ENCODE peak calls at places on chromosome 5, in six cellular contexts. One of them, this sample, is unnamed. For H3K4me1, the result is how much of the 10 kb centered on the place peaks cover.

GRCh38 chr5:124783794-124784193 is 37.4 kb upstream of the ZNF608 start:
- DNase-seq in cardiac muscle cell: peak
- DNase-seq in hepatocyte: no peak
- DNase-seq in IMR-90: peak
- DNase-seq in astrocyte: peak
- DNase-seq in Peyer's patch: no peak
- DNase-seq in this sample: no peak

GRCh38 chr5:179908528-179908927 is 831 bp upstream of the TBC1D9B start:
- DNase-seq in hepatocyte: no peak
- DNase-seq in astrocyte: no peak
- DNase-seq in IMR-90: no peak
- DNase-seq in cardiac muscle cell: no peak
- DNase-seq in Peyer's patch: no peak
- DNase-seq in this sample: no peak

GRCh38 chr5:68192679-68193060 is 22.9 kb upstream of the PIK3R1 start:
- DNase-seq in hepatocyte: no peak
- DNase-seq in IMR-90: no peak
- DNase-seq in astrocyte: no peak
- DNase-seq in Peyer's patch: no peak
- DNase-seq in cardiac muscle cell: no peak
- DNase-seq in this sample: no peak

GRCh38 chr5:147169399-147169798 is 65.4 kb upstream of the STK32A start:
- DNase-seq in Peyer's patch: no peak
- DNase-seq in hepatocyte: peak
- DNase-seq in astrocyte: peak
- DNase-seq in cardiac muscle cell: peak
- DNase-seq in IMR-90: peak
- DNase-seq in this sample: no peak

GRCh38 chr5:135102716-135103696 is 69.0 kb upstream of the PITX1 start:
- DNase-seq in IMR-90: no peak
- DNase-seq in Peyer's patch: no peak
- DNase-seq in cardiac muscle cell: no peak
- DNase-seq in astrocyte: no peak
- DNase-seq in hepatocyte: no peak
- DNase-seq in this sample: no peak

GRCh38 chr5:139852696-139853095 is 57.1 kb downstream of the PSD2 start:
- DNase-seq in hepatocyte: no peak
- DNase-seq in astrocyte: no peak
- DNase-seq in IMR-90: no peak
- DNase-seq in Peyer's patch: no peak
- DNase-seq in cardiac muscle cell: no peak
- DNase-seq in this sample: no peak

GRCh38 chr5:68130253-68130652 is 85.3 kb upstream of the PIK3R1 start:
- DNase-seq in IMR-90: no peak
- DNase-seq in cardiac muscle cell: no peak
- DNase-seq in astrocyte: no peak
- DNase-seq in hepatocyte: no peak
- DNase-seq in Peyer's patch: no peak
- DNase-seq in this sample: no peak

GRCh38 chr5:136006767-136007251 is 22.0 kb upstream of the TGFBI start:
- DNase-seq in Peyer's patch: no peak
- DNase-seq in astrocyte: peak
- DNase-seq in hepatocyte: no peak
- DNase-seq in IMR-90: peak
- DNase-seq in cardiac muscle cell: peak
- DNase-seq in this sample: no peak

GRCh38 chr5:91302335-91302734 is 80.8 kb downstream of the ARRDC3 start:
- DNase-seq in IMR-90: no peak
- DNase-seq in hepatocyte: no peak
- DNase-seq in cardiac muscle cell: peak
- DNase-seq in astrocyte: no peak
- DNase-seq in Peyer's patch: no peak
- DNase-seq in this sample: no peak

GRCh38 chr5:59358497-59358896 is 535.0 kb downstream of the PDE4D start:
- DNase-seq in hepatocyte: peak
- DNase-seq in astrocyte: peak
- DNase-seq in Peyer's patch: no peak
- DNase-seq in IMR-90: peak
- DNase-seq in cardiac muscle cell: peak
- DNase-seq in this sample: no peak

GRCh38 chr5:172660974-172661373 is 19.9 kb downstream of the NEURL1B start:
- DNase-seq in Peyer's patch: no peak
- DNase-seq in cardiac muscle cell: no peak
- DNase-seq in astrocyte: no peak
- DNase-seq in IMR-90: no peak
- DNase-seq in hepatocyte: no peak
- DNase-seq in this sample: no peak

GRCh38 chr5:172659909-172660628 is 19.0 kb downstream of the NEURL1B start:
- DNase-seq in astrocyte: peak
- DNase-seq in cardiac muscle cell: peak
- DNase-seq in Peyer's patch: peak
- DNase-seq in hepatocyte: peak
- DNase-seq in IMR-90: peak
- DNase-seq in this sample: peak

GRCh38 chr5:172662596-172662995 is 21.5 kb downstream of the NEURL1B start:
- DNase-seq in cardiac muscle cell: no peak
- DNase-seq in IMR-90: no peak
- DNase-seq in Peyer's patch: no peak
- DNase-seq in hepatocyte: no peak
- DNase-seq in astrocyte: no peak
- DNase-seq in this sample: no peak

GRCh38 chr5:172659570-172659908 is 18.5 kb downstream of the NEURL1B start:
- DNase-seq in hepatocyte: no peak
- DNase-seq in Peyer's patch: no peak
- DNase-seq in astrocyte: no peak
- DNase-seq in cardiac muscle cell: no peak
- DNase-seq in IMR-90: no peak
- DNase-seq in this sample: no peak

DNA sequence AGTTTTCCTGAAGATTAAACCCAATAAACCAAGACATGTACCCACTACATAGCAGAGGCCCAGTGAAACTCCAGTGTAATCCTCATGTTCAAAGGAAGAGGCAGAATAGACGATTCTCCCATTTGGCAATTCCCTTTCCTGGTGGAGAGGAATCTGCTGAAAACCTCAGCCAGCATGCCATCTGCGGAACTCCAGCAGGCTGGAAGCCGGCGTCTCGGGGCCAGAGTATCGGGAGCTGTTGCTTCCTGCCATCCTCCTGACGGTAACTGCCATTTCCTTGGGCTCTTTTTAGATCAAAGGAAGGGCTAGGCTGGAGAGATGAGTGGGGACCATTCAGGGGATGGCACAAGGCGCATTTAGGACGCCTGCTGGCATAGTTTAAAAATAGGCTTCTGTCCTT is 20.5 kb downstream of the NEURL1B start:
- DNase-seq in IMR-90: no peak
- DNase-seq in Peyer's patch: no peak
- DNase-seq in astrocyte: no peak
- DNase-seq in hepatocyte: no peak
- DNase-seq in cardiac muscle cell: no peak
- DNase-seq in this sample: no peak
- H3K4me1 ChIP-seq in IMR-90: under half
- H3K4me1 ChIP-seq in Peyer's patch: under half
- H3K4me1 ChIP-seq in astrocyte: under half
- H3K4me1 ChIP-seq in hepatocyte: under half
- H3K4me1 ChIP-seq in cardiac muscle cell: half or more
- H3K4me1 ChIP-seq in this sample: under half

GRCh38 chr5:82257247-82257646 is 20.9 kb downstream of the RPS23 start:
- DNase-seq in cardiac muscle cell: no peak
- DNase-seq in hepatocyte: no peak
- DNase-seq in IMR-90: no peak
- DNase-seq in Peyer's patch: no peak
- DNase-seq in astrocyte: no peak
- DNase-seq in this sample: no peak

GRCh38 chr5:82257729-82258128 is 20.4 kb downstream of the RPS23 start:
- DNase-seq in IMR-90: no peak
- DNase-seq in cardiac muscle cell: no peak
- DNase-seq in hepatocyte: no peak
- DNase-seq in astrocyte: no peak
- DNase-seq in Peyer's patch: no peak
- DNase-seq in this sample: no peak

GRCh38 chr5:82265052-82265451 is 13.1 kb downstream of the RPS23 start:
- DNase-seq in astrocyte: peak
- DNase-seq in hepatocyte: no peak
- DNase-seq in cardiac muscle cell: peak
- DNase-seq in IMR-90: peak
- DNase-seq in Peyer's patch: no peak
- DNase-seq in this sample: no peak

GRCh38 chr5:82255844-82256243 is 22.3 kb downstream of the RPS23 start:
- DNase-seq in hepatocyte: no peak
- DNase-seq in astrocyte: no peak
- DNase-seq in Peyer's patch: no peak
- DNase-seq in cardiac muscle cell: no peak
- DNase-seq in IMR-90: no peak
- DNase-seq in this sample: no peak

DNA sequence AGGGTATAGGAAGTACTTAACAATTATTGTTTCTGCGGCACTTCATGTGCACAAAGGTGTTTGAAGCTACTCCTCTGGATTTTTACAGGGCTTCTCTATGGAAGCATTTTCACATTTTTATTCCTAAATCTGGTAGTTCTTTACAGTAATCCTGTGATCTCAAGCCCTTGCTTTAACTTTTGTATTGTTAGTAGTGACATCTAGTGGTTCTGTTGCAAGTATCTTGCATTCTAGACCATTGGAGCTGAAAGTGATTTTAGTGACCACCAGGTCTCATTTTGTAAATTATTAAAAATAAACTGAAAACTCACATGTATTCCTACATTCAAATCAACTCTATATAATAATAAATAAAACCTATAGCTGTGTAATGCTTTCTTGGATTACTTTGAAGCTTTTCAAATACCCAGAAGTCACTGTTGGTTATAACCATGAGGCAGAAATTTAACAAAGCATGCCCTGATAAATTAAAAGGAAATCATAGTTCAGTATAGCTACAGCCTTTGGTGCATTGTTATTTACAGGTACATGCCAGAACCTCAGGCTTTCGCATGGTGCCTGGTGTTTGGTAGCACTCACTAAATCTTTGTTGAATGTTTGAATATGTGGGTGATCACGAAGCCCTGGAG is 18.9 kb downstream of the RPS23 start:
- DNase-seq in hepatocyte: peak
- DNase-seq in IMR-90: peak
- DNase-seq in Peyer's patch: no peak
- DNase-seq in astrocyte: peak
- DNase-seq in cardiac muscle cell: peak
- DNase-seq in this sample: no peak
- TF ChIP-seq CTCF in hepatocyte: peak
- TF ChIP-seq CTCF in IMR-90: peak
- TF ChIP-seq CTCF in Peyer's patch: peak
- TF ChIP-seq CTCF in astrocyte: peak
- TF ChIP-seq CTCF in cardiac muscle cell: peak
- TF ChIP-seq CTCF in this sample: no peak

DNA sequence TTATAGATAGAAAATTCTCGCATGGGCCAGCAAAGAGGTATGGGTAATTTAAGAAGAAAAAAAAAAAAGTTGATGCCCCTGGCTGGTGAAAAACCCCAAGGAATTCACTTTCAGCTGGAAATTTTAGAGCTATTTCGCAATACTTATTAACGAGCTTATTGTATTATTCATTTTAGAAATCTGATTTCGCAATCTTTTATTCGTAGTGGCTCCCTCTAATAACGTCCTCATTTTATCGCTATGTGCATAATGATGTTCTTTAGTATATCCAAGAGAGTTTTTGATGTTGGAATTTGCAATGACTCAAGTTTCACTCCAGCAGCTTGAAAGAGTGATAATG is 18.4 kb upstream of the FER start:
- DNase-seq in hepatocyte: no peak
- DNase-seq in IMR-90: no peak
- DNase-seq in astrocyte: no peak
- DNase-seq in cardiac muscle cell: peak
- DNase-seq in Peyer's patch: no peak
- DNase-seq in this sample: no peak
- H3K4me3 ChIP-seq in hepatocyte: no peak
- H3K4me3 ChIP-seq in IMR-90: no peak
- H3K4me3 ChIP-seq in astrocyte: no peak
- H3K4me3 ChIP-seq in cardiac muscle cell: no peak
- H3K4me3 ChIP-seq in Peyer's patch: no peak
- H3K4me3 ChIP-seq in this sample: no peak

DNA sequence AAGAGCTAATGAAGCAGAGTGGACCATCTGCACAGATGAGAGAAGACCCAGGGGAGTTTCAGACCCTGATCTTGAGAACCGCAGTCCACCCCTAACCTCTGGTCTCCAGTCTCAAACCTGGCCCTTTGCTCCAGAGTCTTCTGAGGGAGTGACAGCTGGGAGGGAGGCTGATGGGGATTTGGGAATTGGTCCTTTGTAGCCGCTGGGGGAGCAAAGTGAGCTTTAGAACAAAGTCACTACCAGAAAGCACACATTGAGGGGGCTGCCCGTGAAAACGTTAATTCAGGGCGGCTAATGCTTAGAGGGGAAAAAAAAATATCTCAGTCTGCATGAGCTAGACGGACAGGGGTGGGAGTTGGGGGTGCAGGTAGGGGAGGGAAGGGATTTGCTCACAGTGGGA is 123.2 kb upstream of the RETREG1 start:
- DNase-seq in astrocyte: no peak
- DNase-seq in hepatocyte: no peak
- DNase-seq in Peyer's patch: no peak
- DNase-seq in cardiac muscle cell: no peak
- DNase-seq in IMR-90: no peak
- DNase-seq in this sample: no peak
- H3K4me1 ChIP-seq in astrocyte: under half
- H3K4me1 ChIP-seq in hepatocyte: under half
- H3K4me1 ChIP-seq in Peyer's patch: under half
- H3K4me1 ChIP-seq in cardiac muscle cell: under half
- H3K4me1 ChIP-seq in IMR-90: under half
- H3K4me1 ChIP-seq in this sample: half or more

DNA sequence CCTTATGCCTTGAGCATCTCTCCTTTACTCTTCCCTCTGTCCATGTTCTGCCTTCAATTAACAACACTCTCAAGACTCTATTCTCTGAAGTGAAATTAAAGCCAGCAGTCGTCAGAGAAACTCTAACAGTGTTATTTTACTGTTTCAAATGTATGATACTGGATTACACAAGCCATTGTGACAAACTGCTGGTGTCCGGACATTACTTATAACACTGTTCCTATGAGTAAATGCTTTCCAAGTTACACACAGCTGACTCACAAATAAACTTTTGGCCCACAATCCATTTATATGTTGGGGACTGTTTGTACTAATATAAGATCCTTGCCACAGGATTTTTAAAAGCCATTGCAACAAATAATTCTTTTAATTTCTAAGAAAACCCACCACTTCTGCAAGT is 63.2 kb upstream of the GHR start:
- DNase-seq in Peyer's patch: no peak
- DNase-seq in hepatocyte: no peak
- DNase-seq in IMR-90: peak
- DNase-seq in astrocyte: no peak
- DNase-seq in cardiac muscle cell: peak
- DNase-seq in this sample: no peak
- TF ChIP-seq CTCF in Peyer's patch: no peak
- TF ChIP-seq CTCF in hepatocyte: no peak
- TF ChIP-seq CTCF in IMR-90: no peak
- TF ChIP-seq CTCF in astrocyte: no peak
- TF ChIP-seq CTCF in cardiac muscle cell: no peak
- TF ChIP-seq CTCF in this sample: no peak

GRCh38 chr5:10445352-10445751 is 3.7 kb downstream of the ROPN1L start:
- DNase-seq in cardiac muscle cell: no peak
- DNase-seq in Peyer's patch: no peak
- DNase-seq in IMR-90: no peak
- DNase-seq in astrocyte: no peak
- DNase-seq in hepatocyte: no peak
- DNase-seq in this sample: no peak
- H3K4me3 ChIP-seq in cardiac muscle cell: no peak
- H3K4me3 ChIP-seq in Peyer's patch: no peak
- H3K4me3 ChIP-seq in IMR-90: no peak
- H3K4me3 ChIP-seq in astrocyte: no peak
- H3K4me3 ChIP-seq in hepatocyte: no peak
- H3K4me3 ChIP-seq in this sample: no peak

GRCh38 chr5:143577554-143577953 is 174.1 kb upstream of the NR3C1 start:
- DNase-seq in Peyer's patch: no peak
- DNase-seq in IMR-90: no peak
- DNase-seq in hepatocyte: no peak
- DNase-seq in cardiac muscle cell: peak
- DNase-seq in astrocyte: no peak
- DNase-seq in this sample: no peak
- H3K4me1 ChIP-seq in Peyer's patch: under half
- H3K4me1 ChIP-seq in IMR-90: under half
- H3K4me1 ChIP-seq in hepatocyte: under half
- H3K4me1 ChIP-seq in cardiac muscle cell: under half
- H3K4me1 ChIP-seq in astrocyte: under half
- H3K4me1 ChIP-seq in this sample: under half